ENCODE peak calls at places on chromosomes 12 and 14, in eight cellular contexts. Z, H, I, M, X, B, W and E are unnamed samples.
A peak's percentile ranks its signal among the peaks of the same experiment; 100 is the strongest.

GRCh38 chr12:95633049-95633545 is 81.8 kb upstream of the USP44 start:
- DNase-seq in Z (peak; percentile 80), H (peak; percentile 70), I (no peak), M (peak; percentile 88), X (peak; percentile 94), B (peak; percentile 85), W (peak; percentile 86), E (peak; percentile 98)

GRCh38 chr12:131603106-131604033 is 107.5 kb upstream of the SFSWAP start:
- DNase-seq in Z (no peak), H (no peak), I (no peak), M (no peak), X (no peak), B (no peak), W (no peak), E (no peak)

GRCh38 chr14:87615822-87616679 is 376.9 kb downstream of the GALC start:
- DNase-seq in Z (peak; percentile 25), H (no peak), I (no peak), M (no peak), X (peak; percentile 44), B (peak; percentile 1), W (peak; percentile 18), E (peak; percentile 34)

GRCh38 chr12:131112016-131112415 is 158.3 kb downstream of the ADGRD1 start:
- DNase-seq in Z (no peak), H (no peak), I (no peak), M (no peak), X (peak; percentile 57), B (no peak), W (no peak), E (no peak)

GRCh38 chr14:74286736-74287135 is 16.0 kb downstream of the ABCD4 start:
- DNase-seq in Z (no peak), H (no peak), I (no peak), M (no peak), X (no peak), B (no peak), W (no peak), E (no peak)

GRCh38 chr12:28558232-28558631 is 368.0 kb downstream of the CCDC91 start:
- DNase-seq in Z (no peak), H (no peak), I (no peak), M (no peak), X (no peak), B (no peak), W (no peak), E (no peak)

GRCh38 chr14:25032092-25032784 is 17.7 kb downstream of the STXBP6 start:
- DNase-seq in Z (no peak), H (no peak), I (no peak), M (no peak), X (peak; percentile 77), B (no peak), W (no peak), E (no peak)

GRCh38 chr14:35252485-35252884 is 39.7 kb upstream of the PSMA6 start:
- DNase-seq in Z (no peak), H (no peak), I (no peak), M (no peak), X (no peak), B (no peak), W (no peak), E (no peak)

GRCh38 chr14:61537567-61538463 is 157.5 kb upstream of the HIF1A start:
- DNase-seq in Z (peak; percentile 91), H (no peak), I (no peak), M (peak; percentile 68), X (peak; percentile 82), B (peak; percentile 57), W (peak; percentile 82), E (peak; percentile 79)

GRCh38 chr12:70040141-70040540 is 203.1 kb upstream of the CNOT2 start:
- DNase-seq in Z (no peak), H (no peak), I (no peak), M (no peak), X (no peak), B (peak; percentile 71), W (no peak), E (no peak)

GRCh38 chr12:63905523-63905922 is 61.0 kb downstream of the SRGAP1 start:
- DNase-seq in Z (peak; percentile 36), H (no peak), I (no peak), M (peak; percentile 91), X (peak; percentile 19), B (no peak), W (no peak), E (peak; percentile 93)

GRCh38 chr14:105147701-105148603 is 20.6 kb downstream of the JAG2 start:
- DNase-seq in Z (no peak), H (no peak), I (no peak), M (no peak), X (no peak), B (no peak), W (no peak), E (no peak)

GRCh38 chr12:6215932-6216494 is 15.8 kb downstream of the CD9 start:
- DNase-seq in Z (peak; percentile 98), H (peak; percentile 93), I (no peak), M (peak; percentile 93), X (peak; percentile 100), B (peak; percentile 69), W (peak; percentile 75), E (peak; percentile 83)

GRCh38 chr14:69079188-69079742 is 73.7 kb downstream of the DCAF5 start:
- DNase-seq in Z (peak; percentile 95), H (no peak), I (no peak), M (peak; percentile 84), X (no peak), B (peak; percentile 83), W (peak; percentile 86), E (peak; percentile 90)

GRCh38 chr12:130114952-130115351 is 47.3 kb upstream of the FZD10 start:
- DNase-seq in Z (no peak), H (no peak), I (no peak), M (no peak), X (no peak), B (no peak), W (no peak), E (no peak)

GRCh38 chr14:75176142-75176820 is at the start of gene TMED10:
- DNase-seq in Z (peak; percentile 96), H (peak; percentile 94), I (peak; percentile 86), M (peak; percentile 71), X (peak; percentile 79), B (peak; percentile 82), W (peak; percentile 86), E (peak; percentile 92)

GRCh38 chr12:50081096-50081808 is 3.9 kb upstream of the SMARCD1 start:
- DNase-seq in Z (no peak), H (no peak), I (no peak), M (no peak), X (no peak), B (no peak), W (no peak), E (no peak)

GRCh38 chr12:106736051-106736957 is 38.2 kb upstream of the RIC8B start:
- DNase-seq in Z (no peak), H (no peak), I (no peak), M (no peak), X (no peak), B (no peak), W (no peak), E (no peak)